ENCODE peak calls at places on chromosomes 11 and 22, in six cellular contexts. X is mesenchymal stem cell, E is H9, C is mesendoderm, M is trophoblast cell, S is IMR-90. Q is an unnamed sample.
A peak's percentile ranks its signal among the peaks of the same experiment; 100 is the strongest.

GRCh38 chr22:17964647-17965046 is 59.7 kb downstream of the MICAL3 start:
- DNase-seq in X (no peak), E (no peak), C (no peak), M (no peak), S (no peak), Q (no peak)

GRCh38 chr11:70141490-70142014 is 61.5 kb upstream of the FADD start:
- DNase-seq in X (no peak), E (no peak), C (peak; percentile 69), M (no peak), S (no peak), Q (peak; percentile 86)

GRCh38 chr11:69312418-69313399 is 18.8 kb downstream of the MYEOV start:
- DNase-seq in X (no peak), E (no peak), C (no peak), M (no peak), S (no peak), Q (no peak)

GRCh38 chr11:132734217-132734616 is 798.1 kb downstream of the OPCML start:
- DNase-seq in X (peak; percentile 48), E (no peak), C (peak; percentile 18), M (no peak), S (peak; percentile 90), Q (no peak)

GRCh38 chr11:57124912-57125311 is 56.8 kb upstream of the LRRC55 start:
- DNase-seq in X (no peak), E (no peak), C (peak; percentile 36), M (no peak), S (no peak), Q (no peak)

GRCh38 chr22:32469799-32470212 is 4.8 kb upstream of the FBXO7 start:
- DNase-seq in X (peak; percentile 91), E (no peak), C (peak; percentile 45), M (peak; percentile 14), S (peak; percentile 84), Q (no peak)

GRCh38 chr22:20282901-20283673 is 15.0 kb upstream of the RTN4R start:
- DNase-seq in X (no peak), E (no peak), C (no peak), M (no peak), S (no peak), Q (no peak)

GRCh38 chr11:111361082-111361801 is 17.8 kb downstream of the POU2AF1 start:
- DNase-seq in X (no peak), E (no peak), C (no peak), M (peak; percentile 73), S (no peak), Q (no peak)

GRCh38 chr11:47148903-47149535 is 27.7 kb downstream of the ARFGAP2 start:
- DNase-seq in X (peak; percentile 26), E (no peak), C (peak; percentile 40), M (no peak), S (peak; percentile 49), Q (no peak)

GRCh38 chr11:61817471-61818202 is 834 bp upstream of the FADS1 start:
- DNase-seq in X (no peak), E (no peak), C (peak; percentile 53), M (no peak), S (no peak), Q (no peak)

GRCh38 chr11:31557991-31558390 is 48.4 kb downstream of the ELP4 start:
- DNase-seq in X (no peak), E (no peak), C (no peak), M (no peak), S (peak; percentile 3), Q (no peak)

GRCh38 chr11:64834723-64835615 is 9.5 kb downstream of the CDC42BPG start:
- DNase-seq in X (no peak), E (no peak), C (no peak), M (peak; percentile 65), S (no peak), Q (no peak)

GRCh38 chr22:33811686-33812085 is 108.6 kb downstream of the LARGE1 start:
- DNase-seq in X (peak; percentile 97), E (no peak), C (peak; percentile 79), M (no peak), S (peak; percentile 79), Q (no peak)

GRCh38 chr11:72039108-72039850 is 40.6 kb downstream of the IL18BP start:
- DNase-seq in X (peak; percentile 45), E (no peak), C (no peak), M (no peak), S (peak; percentile 60), Q (no peak)
- H2AK5ac ChIP-seq in X (peak overlapping the region; percentile 38), E (peak overlapping the region; percentile 33), C (no peak overlapping the region), M (no peak overlapping the region), S (peak overlapping the region; percentile 100), Q (peak overlapping the region; percentile 33)

GRCh38 chr11:124075492-124075840 is 34.3 kb upstream of the OR10G7 start:
- DNase-seq in X (no peak), E (no peak), C (no peak), M (no peak), S (no peak), Q (no peak)

GRCh38 chr11:124079631-124080318 is 35.5 kb upstream of the VWA5A start:
- DNase-seq in X (peak; percentile 50), E (no peak), C (no peak), M (peak; percentile 82), S (no peak), Q (no peak)

GRCh38 chr11:124075841-124076571 is 34.9 kb upstream of the OR10G7 start:
- DNase-seq in X (no peak), E (peak; percentile 44), C (no peak), M (peak; percentile 28), S (no peak), Q (no peak)

GRCh38 chr11:124078591-124078990 is 36.7 kb upstream of the VWA5A start:
- DNase-seq in X (no peak), E (no peak), C (no peak), M (peak; percentile 23), S (no peak), Q (no peak)

DNA sequence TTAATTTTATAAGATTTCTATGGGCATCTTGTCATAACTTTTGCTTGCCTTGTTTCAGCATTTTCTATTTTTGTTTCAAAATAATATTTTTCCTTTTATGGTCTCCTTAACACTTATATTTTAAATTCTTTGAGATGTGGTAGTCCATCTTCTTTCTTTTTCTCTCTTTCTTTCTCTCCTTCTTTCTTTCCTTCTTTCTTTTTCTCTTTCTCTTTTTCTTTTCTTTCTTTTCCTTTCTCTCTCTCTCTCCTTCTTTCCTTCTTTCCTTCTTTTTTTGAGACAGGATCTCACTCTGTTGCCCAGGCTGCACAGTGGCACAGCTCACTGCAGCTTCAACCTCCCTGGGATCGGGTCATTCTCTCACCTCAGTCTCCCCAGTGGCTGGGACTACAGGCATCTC is 36.1 kb upstream of the OR10G7 start:
- DNase-seq in X (no peak), E (no peak), C (no peak), M (no peak), S (no peak), Q (no peak)
- H4K8ac ChIP-seq in X (no peak overlapping the region), E (no peak overlapping the region), C (no peak overlapping the region), M (no peak overlapping the region), S (no peak overlapping the region), Q (no peak overlapping the region)

GRCh38 chr22:46077669-46078099 is 72.6 kb upstream of the PPARA start:
- DNase-seq in X (no peak), E (no peak), C (no peak), M (no peak), S (no peak), Q (no peak)
- H2BK120ac ChIP-seq in X (no peak overlapping the region), E (no peak overlapping the region), C (no peak overlapping the region), M (no peak overlapping the region), S (no peak overlapping the region), Q (no peak overlapping the region)

GRCh38 chr11:120577624-120578363 is 66.2 kb downstream of the GRIK4 start:
- DNase-seq in X (no peak), E (no peak), C (no peak), M (no peak), S (no peak), Q (no peak)
- H2AK5ac ChIP-seq in X (no peak overlapping the region), E (no peak overlapping the region), C (no peak overlapping the region), M (no peak overlapping the region), S (no peak overlapping the region), Q (no peak overlapping the region)

DNA sequence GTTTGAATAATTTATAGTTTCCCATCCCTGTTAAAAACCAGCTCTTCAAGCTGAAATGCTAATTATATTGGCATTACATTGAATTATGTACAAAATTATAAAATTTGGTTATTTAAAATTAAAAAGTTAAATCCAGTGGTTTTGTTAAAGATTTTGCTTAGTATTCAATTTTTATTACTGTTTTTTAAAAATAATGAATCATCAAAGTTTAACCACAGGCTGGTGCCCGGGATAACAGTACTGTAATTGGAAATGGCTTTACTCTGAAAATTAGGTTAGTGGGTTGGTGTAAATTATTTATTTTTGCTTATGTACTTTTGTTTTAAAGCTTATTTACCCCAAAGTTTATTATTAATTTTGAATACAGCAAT is 45.3 kb upstream of the WEE1 start:
- DNase-seq in X (no peak), E (no peak), C (no peak), M (no peak), S (no peak), Q (no peak)
- H4K8ac ChIP-seq in X (no peak overlapping the region), E (no peak overlapping the region), C (no peak overlapping the region), M (no peak overlapping the region), S (no peak overlapping the region), Q (no peak overlapping the region)

DNA sequence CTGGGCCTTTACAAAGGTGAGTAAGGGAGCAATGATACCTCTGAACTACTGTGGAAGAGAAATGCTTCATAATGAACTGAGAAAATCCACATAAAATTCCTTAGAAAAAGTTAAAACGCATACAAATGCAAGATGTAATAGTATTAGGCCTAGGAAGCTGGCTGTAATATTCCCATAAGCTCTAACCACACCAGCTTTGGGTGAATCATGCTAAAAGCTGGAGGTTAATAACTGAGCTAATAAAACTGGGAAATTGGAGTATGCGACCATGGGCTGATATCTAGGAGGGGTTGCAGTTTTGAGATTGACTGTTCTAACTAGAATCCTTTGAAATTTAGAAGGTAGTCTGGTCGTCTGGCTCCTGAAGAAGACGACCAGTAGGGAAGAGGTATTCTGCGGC is 28.6 kb upstream of the RCE1 start:
- DNase-seq in X (no peak), E (no peak), C (no peak), M (no peak), S (no peak), Q (no peak)
- H2BK120ac ChIP-seq in X (no peak overlapping the region), E (no peak overlapping the region), C (no peak overlapping the region), M (no peak overlapping the region), S (no peak overlapping the region), Q (no peak overlapping the region)

DNA sequence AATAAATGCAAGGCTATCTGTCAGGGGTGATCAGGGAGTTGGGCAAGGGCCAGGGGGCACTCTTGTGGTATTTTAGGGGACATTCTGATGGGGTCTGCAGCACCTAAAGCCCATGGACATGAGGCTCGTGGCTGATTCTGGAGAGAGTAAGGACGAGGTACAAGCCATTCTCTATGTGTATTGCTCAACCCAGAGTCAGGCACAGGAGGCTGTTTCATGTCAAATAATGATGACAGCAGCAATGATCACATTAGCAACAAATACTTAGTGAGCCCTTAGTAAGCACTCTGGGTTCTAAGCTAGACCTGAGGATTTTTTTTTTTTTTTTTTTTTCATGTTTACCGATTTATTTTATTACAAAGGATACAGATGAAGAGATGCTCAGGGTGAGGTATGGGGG is 83.5 kb upstream of the THY1 start:
- DNase-seq in X (no peak), E (no peak), C (no peak), M (no peak), S (no peak), Q (no peak)
- H2AK5ac ChIP-seq in X (no peak overlapping the region), E (no peak overlapping the region), C (no peak overlapping the region), M (no peak overlapping the region), S (no peak overlapping the region), Q (no peak overlapping the region)

GRCh38 chr11:77515483-77515882 is 41.6 kb upstream of the PAK1 start:
- DNase-seq in X (no peak), E (no peak), C (no peak), M (peak; percentile 50), S (no peak), Q (no peak)
- H4K8ac ChIP-seq in X (no peak overlapping the region), E (no peak overlapping the region), C (no peak overlapping the region), M (no peak overlapping the region), S (no peak overlapping the region), Q (no peak overlapping the region)